ENCODE peak calls at places on chromosomes 11 and 22, in nine cellular contexts. S is spleen, T is transverse colon, L is stomach, V is GM12878, H is HepG2, Z is H1, X is Panc1, O is GM23338. Y is an unnamed sample.

GRCh38 chr11:132496341-132496740 is 1036.0 kb downstream of the OPCML start:
- DNase-seq in T (no peak), H (no peak), S (no peak), O (no peak), L (peak), X (no peak), Z (no peak), V (no peak), Y (no peak)

GRCh38 chr11:123719452-123719851 is 22.0 kb downstream of the ZNF202 start:
- DNase-seq in V (no peak), X (no peak), L (no peak), Z (no peak), S (no peak), T (no peak), H (no peak), O (no peak), Y (no peak)

GRCh38 chr11:71286701-71287643 is 34.6 kb upstream of the SHANK2 start:
- DNase-seq in Z (no peak), O (no peak), T (peak), S (no peak), X (no peak), L (peak), V (no peak), H (peak), Y (peak)

GRCh38 chr11:48096588-48097525 is 116.5 kb downstream of the PTPRJ start:
- DNase-seq in T (no peak), L (no peak), X (no peak), O (peak), Z (peak), H (peak), S (no peak), V (no peak), Y (no peak)

GRCh38 chr11:11446967-11447366 is 93.9 kb upstream of the CSNK2A3 start:
- DNase-seq in O (no peak), S (no peak), L (no peak), X (no peak), Z (no peak), H (no peak), T (no peak), V (no peak), Y (no peak)

GRCh38 chr11:57978686-57979531 is 44.8 kb upstream of the OR9Q1 start:
- DNase-seq in H (peak), Z (no peak), S (no peak), V (no peak), O (no peak), L (no peak), T (no peak), X (no peak), Y (no peak)

GRCh38 chr11:86812322-86812670 is 12.0 kb downstream of the PRSS23 start:
- DNase-seq in S (no peak), O (no peak), V (no peak), H (no peak), T (no peak), L (peak), X (no peak), Z (no peak), Y (no peak)

GRCh38 chr11:3123316-3123715 is 41.8 kb downstream of the OSBPL5 start:
- DNase-seq in V (no peak), S (peak), O (no peak), X (no peak), H (no peak), Z (no peak), T (peak), L (no peak), Y (peak)

GRCh38 chr11:124301482-124301881 is 12.3 kb downstream of the OR8D1 start:
- DNase-seq in H (no peak), S (no peak), O (no peak), V (no peak), L (no peak), Z (no peak), X (no peak), T (no peak), Y (no peak)

GRCh38 chr11:32312865-32313403 is 122.4 kb downstream of the WT1 start:
- DNase-seq in S (no peak), X (peak), Z (peak), T (peak), O (peak), V (no peak), H (peak), L (no peak), Y (no peak)

GRCh38 chr11:2651054-2651617 is 48.7 kb downstream of the KCNQ1OT1 start:
- DNase-seq in Z (no peak), V (no peak), O (no peak), T (no peak), L (no peak), H (no peak), S (no peak), X (no peak), Y (no peak)

GRCh38 chr11:26326793-26327400 is 5.0 kb upstream of the ANO3 start:
- DNase-seq in V (no peak), S (no peak), H (no peak), O (no peak), Z (no peak), T (no peak), L (no peak), X (no peak), Y (no peak)

GRCh38 chr11:104968856-104969776 is 742 bp upstream of the CASP4 start:
- DNase-seq in T (peak), Z (peak), O (peak), S (peak), H (peak), X (peak), L (no peak), V (no peak), Y (peak)

GRCh38 chr22:29342577-29343312 is 27.2 kb upstream of the RASL10A start:
- DNase-seq in Z (no peak), X (no peak), L (peak), H (peak), O (no peak), V (no peak), T (no peak), S (no peak), Y (peak)

GRCh38 chr11:9025101-9025850 is 21.5 kb upstream of the NRIP3 start:
- DNase-seq in H (no peak), Z (no peak), L (no peak), O (no peak), X (no peak), S (no peak), V (no peak), T (no peak), Y (no peak)

GRCh38 chr11:44138286-44138685 is 42.8 kb downstream of the EXT2 start:
- DNase-seq in V (no peak), O (no peak), S (no peak), Z (no peak), H (no peak), X (no peak), L (no peak), T (no peak), Y (no peak)

GRCh38 chr22:19800761-19801244 is 40.2 kb downstream of the TBX1 start:
- DNase-seq in Z (no peak), X (no peak), V (no peak), O (peak), S (no peak), T (no peak), H (peak), L (no peak), Y (no peak)

GRCh38 chr22:40334899-40335298 is 11.4 kb upstream of the ADSL start:
- DNase-seq in X (no peak), S (no peak), V (no peak), L (no peak), Z (no peak), T (no peak), O (no peak), H (no peak), Y (no peak)

GRCh38 chr11:33722579-33723234 is 13.5 kb downstream of the CD59 start:
- DNase-seq in Z (no peak), O (no peak), X (no peak), H (no peak), T (no peak), S (no peak), L (no peak), V (peak), Y (no peak)

GRCh38 chr11:33668468-33668825 is 32.2 kb downstream of the C11orf91 start:
- DNase-seq in Z (no peak), L (no peak), V (no peak), T (no peak), O (peak), X (no peak), H (no peak), S (no peak), Y (no peak)

GRCh38 chr22:44099696-44100095 is 75.6 kb downstream of the PARVB start:
- DNase-seq in V (no peak), Z (no peak), T (no peak), L (no peak), O (no peak), X (no peak), S (no peak), H (no peak), Y (no peak)

GRCh38 chr22:37996515-37997246 is 12.3 kb upstream of the SOX10 start:
- DNase-seq in T (no peak), S (no peak), X (no peak), O (no peak), V (no peak), H (no peak), Z (no peak), L (no peak), Y (no peak)

GRCh38 chr11:134527382-134528243 is 115.6 kb upstream of the B3GAT1 start:
- DNase-seq in V (no peak), X (no peak), Z (peak), L (peak), O (no peak), S (peak), T (no peak), H (no peak), Y (peak)

GRCh38 chr22:37273126-37273845 is 9.0 kb upstream of the CYTH4 start:
- DNase-seq in V (no peak), O (no peak), T (no peak), S (peak), Z (no peak), H (no peak), L (no peak), X (no peak), Y (no peak)

GRCh38 chr11:119318240-119319135 is 1.6 kb upstream of the MCAM start:
- DNase-seq in Z (no peak), L (no peak), X (no peak), V (peak), T (peak), S (no peak), H (peak), O (peak), Y (no peak)

GRCh38 chr11:6332066-6332465 is 11.8 kb upstream of the CAVIN3 start:
- DNase-seq in H (no peak), S (no peak), L (no peak), T (no peak), X (no peak), V (no peak), O (no peak), Z (peak), Y (no peak)

GRCh38 chr22:45604239-45604711 is 67.4 kb upstream of the ATXN10 start:
- DNase-seq in Z (no peak), S (no peak), V (no peak), L (no peak), H (no peak), T (no peak), X (no peak), O (no peak), Y (peak)

GRCh38 chr11:115739878-115740277 is 235.7 kb upstream of the CADM1 start:
- DNase-seq in S (no peak), L (no peak), T (no peak), H (no peak), V (no peak), X (no peak), Z (no peak), O (no peak), Y (no peak)

GRCh38 chr22:18975434-18976196 is 39.5 kb upstream of the PRODH start:
- DNase-seq in S (peak), Z (no peak), H (no peak), V (no peak), O (no peak), X (no peak), T (no peak), L (no peak), Y (no peak)

GRCh38 chr11:44051171-44051570 is 3.4 kb downstream of the ACCSL start:
- DNase-seq in X (no peak), T (no peak), H (no peak), Z (no peak), O (no peak), V (no peak), S (no peak), L (no peak), Y (no peak)

GRCh38 chr11:122186439-122187080 is 70.5 kb upstream of the BLID start:
- DNase-seq in L (no peak), Z (no peak), H (no peak), S (no peak), V (no peak), T (no peak), O (no peak), X (no peak), Y (no peak)

GRCh38 chr22:26372890-26373289 is 56.2 kb upstream of the ASPHD2 start:
- DNase-seq in H (no peak), X (no peak), T (no peak), S (no peak), V (no peak), O (no peak), L (no peak), Z (no peak), Y (no peak)

GRCh38 chr22:26364066-26365015 is 64.7 kb upstream of the ASPHD2 start:
- DNase-seq in O (peak), V (peak), S (no peak), L (peak), X (peak), T (peak), Z (peak), H (peak), Y (peak)

GRCh38 chr22:26362471-26362870 is 66.6 kb upstream of the ASPHD2 start:
- DNase-seq in S (no peak), X (no peak), Z (no peak), O (no peak), T (no peak), L (no peak), V (no peak), H (no peak), Y (no peak)

DNA sequence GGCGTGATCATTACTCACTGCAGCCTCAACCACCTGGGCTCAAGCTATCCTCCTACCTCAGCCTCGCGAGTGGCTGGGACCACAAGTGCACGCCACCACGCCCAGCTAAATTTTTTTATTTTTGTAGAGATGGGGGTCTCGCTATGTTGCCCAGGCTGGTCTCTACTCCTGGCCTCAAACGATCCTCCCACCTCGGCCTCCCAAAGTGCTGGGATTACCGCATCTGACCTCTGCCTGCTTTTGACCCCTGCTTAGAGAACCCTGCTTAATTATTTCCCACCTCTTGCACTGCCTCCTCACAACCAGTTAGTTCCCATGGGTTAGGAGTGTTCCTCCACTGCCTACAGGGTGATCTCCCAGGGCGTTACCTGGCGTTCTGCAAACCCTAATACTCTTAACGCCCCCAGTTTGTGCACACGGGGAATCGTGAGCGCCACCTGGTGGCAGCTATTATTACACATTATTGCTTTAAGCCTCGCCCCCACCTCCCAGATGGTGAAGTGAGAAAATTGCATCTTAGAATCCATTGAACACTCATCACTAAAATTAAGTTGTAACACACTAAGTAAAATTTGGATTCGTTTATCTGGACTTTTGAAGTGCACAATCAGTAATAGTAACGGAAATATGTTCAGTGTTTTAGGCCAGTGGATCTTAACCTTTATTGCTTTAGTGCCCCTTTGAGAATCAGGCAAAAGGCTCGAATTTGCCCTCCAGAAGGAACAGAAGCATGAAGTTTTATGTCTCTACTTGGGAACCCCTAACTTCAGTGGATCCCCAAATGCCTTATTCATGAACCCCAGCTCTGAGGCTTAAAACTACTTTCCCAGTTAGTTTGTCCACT is 61.4 kb upstream of the ASPHD2 start:
- DNase-seq in Z (peak), S (no peak), V (no peak), L (peak), O (peak), H (peak), X (no peak), T (peak), Y (no peak)
- TF ChIP-seq CTCF in Z (peak), S (peak), V (peak), L (peak), O (peak), H (peak), X (peak), T (peak), Y (peak)

DNA sequence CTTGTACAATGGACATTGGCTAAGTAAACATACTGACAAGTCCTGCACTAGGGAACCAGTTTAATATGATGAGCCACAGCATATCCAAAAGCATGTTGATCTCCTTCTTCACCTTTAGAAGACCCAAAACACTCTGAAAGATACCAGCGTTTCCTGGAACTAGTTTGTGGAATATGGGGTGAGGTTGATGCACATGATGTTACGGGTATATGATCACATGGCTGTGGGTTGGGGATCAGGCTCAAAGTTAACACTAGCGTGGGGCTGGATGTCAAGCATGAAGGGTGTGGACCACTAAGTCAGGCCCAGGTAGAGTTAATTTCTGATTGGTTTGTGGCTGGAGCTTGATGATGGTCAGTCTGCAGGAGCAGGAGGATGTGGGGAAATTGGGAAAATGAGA is 9.0 kb downstream of the IGLL5 start:
- DNase-seq in T (no peak), Z (no peak), X (no peak), L (no peak), H (no peak), V (no peak), S (no peak), O (no peak), Y (no peak)
- TF ChIP-seq POLR2AphosphoS5 in T (no peak), Z (no peak), X (no peak), L (no peak), H (no peak), V (no peak), S (no peak), O (no peak), Y (no peak)

GRCh38 chr11:69014936-69015549 is 2.0 kb upstream of the MRGPRF start:
- DNase-seq in V (no peak), H (no peak), L (no peak), Z (no peak), T (no peak), O (no peak), X (no peak), S (no peak), Y (no peak)

GRCh38 chr11:69011624-69012091 is 1.4 kb downstream of the MRGPRF start:
- DNase-seq in O (no peak), V (no peak), Z (no peak), S (peak), X (no peak), L (no peak), H (no peak), T (no peak), Y (no peak)

GRCh38 chr11:69014084-69014935 is 1.3 kb upstream of the MRGPRF start:
- DNase-seq in O (peak), L (peak), H (peak), X (no peak), V (no peak), Z (peak), S (peak), T (peak), Y (no peak)

GRCh38 chr11:69012092-69013008 is 696 bp downstream of the MRGPRF start:
- DNase-seq in H (no peak), O (peak), V (no peak), S (peak), Z (peak), T (no peak), L (no peak), X (no peak), Y (no peak)

DNA sequence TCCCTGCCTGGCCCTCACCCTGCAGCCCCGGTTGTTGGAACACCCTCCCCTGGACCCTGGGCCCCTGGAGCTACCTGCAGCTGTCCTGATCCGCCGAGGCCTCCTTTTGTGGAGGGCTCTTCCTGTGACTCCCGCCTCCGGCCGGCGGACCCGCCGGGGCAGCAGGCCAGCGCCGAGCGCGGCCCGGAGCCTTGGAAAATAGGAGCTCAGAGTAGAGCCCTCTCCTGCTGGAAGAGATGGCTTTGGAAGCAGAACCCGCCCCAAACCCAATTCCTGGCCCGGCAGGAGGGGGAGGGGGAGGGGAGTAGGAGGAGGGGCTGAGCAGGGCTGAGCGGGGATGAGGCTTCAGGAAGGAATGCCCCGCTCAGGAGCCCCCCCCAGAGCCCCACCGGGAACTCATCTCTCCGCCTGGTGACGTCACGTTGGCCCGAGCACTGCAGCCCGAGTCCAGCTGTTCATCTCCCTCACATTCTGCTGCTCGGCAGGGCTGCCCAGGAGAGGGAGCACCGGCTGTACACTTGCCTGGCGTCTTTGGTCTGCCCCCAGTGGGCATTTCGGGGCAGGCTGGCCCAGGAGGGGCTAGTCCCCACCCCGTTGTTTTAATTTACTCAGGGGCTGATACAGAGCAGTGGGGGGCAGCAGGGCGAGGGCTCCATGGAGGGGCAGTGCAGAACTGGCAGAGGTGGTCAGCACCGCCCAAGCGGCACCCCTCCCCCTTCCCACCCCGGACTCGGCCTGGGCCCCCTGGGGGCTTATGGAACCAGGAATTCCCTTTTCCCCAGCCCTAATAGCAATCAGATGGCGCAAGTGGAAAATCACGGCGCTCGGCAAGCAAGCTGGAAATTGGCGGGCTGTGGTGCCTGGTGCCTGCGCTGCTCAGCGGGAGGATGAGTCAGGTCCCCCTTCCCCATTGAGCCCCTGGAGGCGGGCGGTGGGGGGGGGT is at the start of gene MRGPRF:
- DNase-seq in V (no peak), Z (peak), X (no peak), S (peak), O (peak), H (no peak), T (peak), L (peak), Y (no peak)
- TF ChIP-seq CTCF in V (peak), Z (peak), X (no peak), S (peak), O (peak), H (no peak), T (peak), L (peak), Y (peak)

DNA sequence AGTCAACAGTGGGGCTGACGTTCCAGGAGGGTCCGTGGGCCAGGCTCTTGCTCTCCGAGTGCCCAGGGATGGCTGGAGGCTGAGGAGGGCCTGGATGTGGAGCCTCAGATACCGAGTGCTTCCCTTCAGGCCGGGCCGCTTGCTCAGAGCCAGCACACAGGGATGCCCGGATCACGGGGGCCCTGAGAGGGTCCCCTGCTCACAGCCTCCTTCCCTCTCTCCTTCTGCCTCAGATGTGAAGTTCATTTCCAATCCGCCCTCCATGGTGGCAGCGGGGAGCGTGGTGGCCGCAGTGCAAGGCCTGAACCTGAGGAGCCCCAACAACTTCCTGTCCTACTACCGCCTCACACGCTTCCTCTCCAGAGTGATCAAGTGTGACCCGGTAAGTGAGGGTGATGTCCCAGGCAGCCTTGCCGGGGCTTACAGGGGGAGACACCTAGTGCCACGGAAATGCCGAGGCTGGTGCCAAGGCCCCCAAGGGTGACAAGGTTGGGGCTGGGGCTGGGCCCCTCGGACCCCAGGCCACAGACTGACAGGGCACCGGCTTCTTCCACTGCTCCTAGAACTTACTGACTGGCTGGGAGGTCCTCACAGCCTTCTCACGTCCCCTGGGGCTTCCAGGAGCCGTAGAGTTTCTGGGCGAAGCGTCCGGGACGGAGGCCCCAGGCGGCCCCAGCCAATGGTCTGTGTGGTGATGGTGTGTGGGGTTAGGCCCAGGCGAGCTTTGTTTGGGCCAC is 7.0 kb downstream of the CCND1 start:
- DNase-seq in H (no peak), L (no peak), S (peak), Z (no peak), X (no peak), T (no peak), O (no peak), V (no peak), Y (no peak)
- TF ChIP-seq POLR2AphosphoS5 in H (peak), L (no peak), S (peak), Z (peak), X (no peak), T (no peak), O (no peak), V (no peak), Y (no peak)